ENCODE peak calls at places on chromosomes 7 and 10, in five cellular contexts. X is M059J, U is sciatic nerve, K is AG04450, V is GM18507. D is an unnamed sample.

GRCh38 chr10:186911-187310 is 51.7 kb downstream of the ZMYND11 start:
- DNase-seq in X (no peak), U (no peak), K (no peak), V (no peak), D (no peak)

GRCh38 chr7:6614941-6615737 is at the start of gene ZNF853:
- DNase-seq in X (no peak), U (no peak), K (no peak), V (no peak), D (no peak)

GRCh38 chr10:61286695-61287094 is 166.5 kb downstream of the TMEM26 start:
- DNase-seq in X (no peak), U (no peak), K (no peak), V (peak; percentile 28), D (no peak)

GRCh38 chr10:22133640-22134624 is 83.9 kb downstream of the EBLN1 start:
- DNase-seq in X (no peak), U (no peak), K (no peak), V (no peak), D (no peak)

GRCh38 chr7:146683439-146683838 is 566.8 kb downstream of the CNTNAP2 start:
- DNase-seq in X (peak; percentile 1), U (no peak), K (no peak), V (no peak), D (peak; percentile 0)

GRCh38 chr10:97117372-97117771 is 68.4 kb downstream of the SLIT1 start:
- DNase-seq in X (no peak), U (no peak), K (no peak), V (no peak), D (no peak)

GRCh38 chr10:59873924-59874323 is 32.4 kb downstream of the CCDC6 start:
- DNase-seq in X (no peak), U (no peak), K (no peak), V (no peak), D (no peak)

GRCh38 chr7:66683770-66684123 is 55.1 kb downstream of the KCTD7 start:
- DNase-seq in X (no peak), U (no peak), K (no peak), V (no peak), D (peak; percentile 14)

GRCh38 chr7:1883834-1884582 is 213.9 kb downstream of the ELFN1 start:
- DNase-seq in X (peak; percentile 43), U (no peak), K (no peak), V (no peak), D (peak; percentile 15)

GRCh38 chr7:2299853-2300512 is 14.3 kb downstream of the SNX8 start:
- DNase-seq in X (no peak), U (no peak), K (no peak), V (no peak), D (no peak)

GRCh38 chr7:157271991-157272324 is 64.8 kb upstream of the DNAJB6 start:
- DNase-seq in X (peak; percentile 74), U (peak; percentile 79), K (peak; percentile 98), V (no peak), D (peak; percentile 93)

GRCh38 chr10:45180946-45181439 is 134.4 kb downstream of the OR13A1 start:
- DNase-seq in X (no peak), U (no peak), K (no peak), V (no peak), D (no peak)

D was measured in EL.